ENCODE peak calls at places on chromosomes 3 and 15, in five cellular contexts. X, B, A, W and K are unnamed samples.

GRCh38 chr3:60307800-60308199 is 943.5 kb downstream of the FHIT start:
- DNase-seq in X (no peak), B (no peak), A (no peak), W (no peak), K (no peak)

GRCh38 chr15:69881760-69882159 is 216.0 kb downstream of the TLE3 start:
- DNase-seq in X (no peak), B (no peak), A (no peak), W (no peak), K (no peak)

GRCh38 chr3:134373942-134374790 is at the start of gene AMOTL2:
- DNase-seq in X (peak), B (peak), A (peak), W (peak), K (peak)

GRCh38 chr3:104856743-104857142 is 510.0 kb upstream of the ALCAM start:
- DNase-seq in X (no peak), B (no peak), A (no peak), W (no peak), K (no peak)

GRCh38 chr3:5754602-5755001 is 567.1 kb downstream of the EDEM1 start:
- DNase-seq in X (no peak), B (no peak), A (no peak), W (no peak), K (no peak)

GRCh38 chr15:65902373-65902772 is 33.1 kb downstream of the RAB11A start:
- DNase-seq in X (no peak), B (peak), A (no peak), W (no peak), K (no peak)

GRCh38 chr3:155766206-155766605 is 21.3 kb upstream of the PLCH1 start:
- DNase-seq in X (no peak), B (no peak), A (no peak), W (no peak), K (no peak)

GRCh38 chr15:62850791-62851291 is 191.7 kb upstream of the TPM1 start:
- DNase-seq in X (peak), B (no peak), A (no peak), W (no peak), K (no peak)

GRCh38 chr3:9913601-9914000 is 3.3 kb upstream of the IL17RC start:
- DNase-seq in X (no peak), B (no peak), A (no peak), W (no peak), K (no peak)

GRCh38 chr3:194631696-194632095 is 1.5 kb downstream of the TMEM44 start:
- DNase-seq in X (no peak), B (peak), A (no peak), W (no peak), K (no peak)

GRCh38 chr3:98894791-98895576 is 6.5 kb downstream of the DCBLD2 start:
- DNase-seq in X (no peak), B (no peak), A (no peak), W (no peak), K (no peak)

GRCh38 chr3:46538803-46539442 is 27.2 kb downstream of the LRRC2 start:
- DNase-seq in X (peak), B (peak), A (peak), W (no peak), K (no peak)

GRCh38 chr3:140276698-140277097 is 341.7 kb downstream of the CLSTN2 start:
- DNase-seq in X (peak), B (no peak), A (no peak), W (no peak), K (no peak)

GRCh38 chr3:73600293-73600938 is 24.3 kb downstream of the PDZRN3 start:
- DNase-seq in X (no peak), B (no peak), A (no peak), W (no peak), K (no peak)

GRCh38 chr3:171841620-171842000 is 1.5 kb upstream of the TMEM212 start:
- DNase-seq in X (peak), B (no peak), A (no peak), W (no peak), K (no peak)

GRCh38 chr15:49315543-49315942 is 107.5 kb upstream of the FGF7 start:
- DNase-seq in X (peak), B (no peak), A (no peak), W (no peak), K (no peak)

GRCh38 chr3:170985304-170985703 is 41.2 kb downstream of the SLC2A2 start:
- DNase-seq in X (no peak), B (no peak), A (no peak), W (no peak), K (no peak)

GRCh38 chr3:25971736-25972135 is 181.8 kb downstream of the OXSM start:
- DNase-seq in X (no peak), B (no peak), A (no peak), W (no peak), K (no peak)

GRCh38 chr3:52091566-52092290 is 35.4 kb upstream of the DUSP7 start:
- DNase-seq in X (no peak), B (peak), A (peak), W (no peak), K (no peak)

GRCh38 chr3:37741644-37742043 is 120.0 kb upstream of the CTDSPL start:
- DNase-seq in X (no peak), B (peak), A (peak), W (peak), K (no peak)

GRCh38 chr3:177473184-177473583 is 275.9 kb upstream of the TBL1XR1 start:
- DNase-seq in X (peak), B (no peak), A (no peak), W (no peak), K (no peak)

GRCh38 chr15:37031198-37031597 is 69.2 kb downstream of the MEIS2 start:
- DNase-seq in X (no peak), B (no peak), A (no peak), W (no peak), K (no peak)

GRCh38 chr3:42473083-42473932 is 29.1 kb upstream of the VIPR1 start:
- DNase-seq in X (peak), B (no peak), A (no peak), W (no peak), K (no peak)

GRCh38 chr3:29064085-29064484 is 216.8 kb upstream of the RBMS3 start:
- DNase-seq in X (no peak), B (no peak), A (no peak), W (no peak), K (no peak)

GRCh38 chr15:70854669-70854976 is 666 bp upstream of the LARP6 start:
- DNase-seq in X (peak), B (no peak), A (no peak), W (no peak), K (no peak)

GRCh38 chr15:89442671-89443307 is 53.6 kb downstream of the RHCG start:
- DNase-seq in X (peak), B (no peak), A (no peak), W (peak), K (no peak)

GRCh38 chr15:67803996-67804843 is 21.1 kb upstream of the SKOR1 start:
- DNase-seq in X (no peak), B (peak), A (no peak), W (no peak), K (no peak)

GRCh38 chr3:187713504-187713903 is 11.1 kb upstream of the RTP2 start:
- DNase-seq in X (peak), B (no peak), A (no peak), W (no peak), K (no peak)

GRCh38 chr15:57553526-57553925 is 38.2 kb upstream of the MYZAP start:
- DNase-seq in X (no peak), B (no peak), A (no peak), W (no peak), K (no peak)

GRCh38 chr15:25830844-25831443 is 32.2 kb downstream of the ATP10A start:
- DNase-seq in X (peak), B (no peak), A (no peak), W (no peak), K (peak)
- H3K4me3 ChIP-seq in X (peak), B (no peak), A (no peak), W (no peak), K (no peak)

GRCh38 chr3:71184252-71184651 is 399.3 kb downstream of the FOXP1 start:
- DNase-seq in X (no peak), B (no peak), A (no peak), W (no peak), K (no peak)
- H3K27ac ChIP-seq in X (no peak), B (no peak), A (no peak), W (no peak), K (no peak)

GRCh38 chr3:120506828-120507774 is 56.3 kb upstream of the FSTL1 start:
- DNase-seq in X (peak), B (no peak), A (no peak), W (peak), K (no peak)
- TF ChIP-seq CTCF in X (peak), B (peak), A (peak), W (peak), K (no peak)

GRCh38 chr3:48432411-48433371 is 2.8 kb upstream of the PLXNB1 start:
- DNase-seq in X (no peak), B (peak), A (no peak), W (no peak), K (peak)
- H3K4me3 ChIP-seq in X (no peak), B (peak), A (no peak), W (no peak), K (no peak)

GRCh38 chr15:40339621-40339945 is 1.2 kb downstream of the CCDC9B start:
- DNase-seq in X (no peak), B (no peak), A (peak), W (no peak), K (no peak)
- H3K27ac ChIP-seq in X (peak), B (peak), A (peak), W (peak), K (peak)

DNA sequence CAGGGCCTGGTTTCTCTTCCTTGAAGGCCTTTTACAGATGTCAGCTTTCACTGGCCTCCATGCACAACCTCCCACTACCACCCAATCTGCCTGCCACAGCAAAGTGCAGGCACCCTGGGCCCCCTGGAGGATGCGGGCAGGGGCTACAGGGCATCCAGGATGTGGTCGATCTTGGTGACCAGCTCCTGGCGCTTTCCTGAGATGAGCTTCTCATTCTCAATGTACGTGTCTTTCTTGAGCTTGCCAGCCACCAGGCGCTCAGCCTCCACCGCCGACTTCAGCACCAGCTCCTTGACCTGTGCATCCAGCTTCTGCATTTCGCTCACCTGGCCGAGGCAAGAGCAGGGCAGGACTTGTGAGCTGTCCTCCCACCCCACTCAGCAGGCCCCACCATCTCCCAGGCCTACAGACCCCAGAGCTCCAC is 30.3 kb downstream of the RPN1 start:
- DNase-seq in X (no peak), B (no peak), A (no peak), W (no peak), K (no peak)
- TF ChIP-seq CTCF in X (peak), B (no peak), A (no peak), W (no peak), K (no peak)

GRCh38 chr3:18442743-18443669 is 17.9 kb upstream of the SATB1 start:
- DNase-seq in X (no peak), B (no peak), A (no peak), W (no peak), K (no peak)
- H3K4me3 ChIP-seq in X (peak), B (peak), A (no peak), W (peak), K (no peak)

DNA sequence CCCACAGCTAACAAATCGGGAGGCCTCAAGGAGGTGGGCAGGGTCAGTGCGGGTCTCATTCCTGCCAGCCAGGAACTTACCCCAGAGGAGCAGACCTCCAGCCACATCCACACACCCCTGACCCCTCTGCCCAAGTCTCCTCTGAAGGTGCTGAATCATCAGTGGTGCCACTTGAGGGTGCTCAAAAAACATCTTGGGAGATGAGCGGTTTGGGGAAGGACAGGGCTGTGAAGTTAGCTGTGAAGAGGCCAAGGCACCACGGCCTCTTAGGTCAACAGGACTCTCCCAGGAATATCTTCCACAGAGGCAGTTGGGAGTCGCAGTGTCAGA is 1.2 kb downstream of the DAPK2 start:
- DNase-seq in X (no peak), B (no peak), A (no peak), W (no peak), K (no peak)
- H3K27ac ChIP-seq in X (no peak), B (no peak), A (peak), W (no peak), K (no peak)

GRCh38 chr15:78315686-78316085 is 16.3 kb upstream of the SKIC8 start:
- DNase-seq in X (no peak), B (no peak), A (no peak), W (no peak), K (no peak)
- TF ChIP-seq CTCF in X (peak), B (no peak), A (no peak), W (no peak), K (no peak)

GRCh38 chr3:111734652-111735051 is 124.4 kb upstream of the PHLDB2 start:
- DNase-seq in X (no peak), B (no peak), A (no peak), W (no peak), K (no peak)

GRCh38 chr3:111732248-111732879 is 126.7 kb upstream of the PHLDB2 start:
- DNase-seq in X (no peak), B (no peak), A (no peak), W (peak), K (no peak)

GRCh38 chr3:111735271-111735758 is 123.8 kb upstream of the PHLDB2 start:
- DNase-seq in X (peak), B (no peak), A (no peak), W (no peak), K (no peak)

GRCh38 chr3:111733154-111733553 is 125.9 kb upstream of the PHLDB2 start:
- DNase-seq in X (no peak), B (no peak), A (no peak), W (peak), K (no peak)

GRCh38 chr3:111733856-111734255 is 125.2 kb upstream of the PHLDB2 start:
- DNase-seq in X (no peak), B (no peak), A (no peak), W (no peak), K (no peak)
- H3K4me3 ChIP-seq in X (no peak), B (no peak), A (no peak), W (no peak), K (no peak)